ENCODE peak calls at places on chromosomes 6 and 20, in four cellular contexts. I, L, A and E are unnamed samples.

GRCh38 chr6:147227770-147228320 is 23.6 kb downstream of the STXBP5 start:
- DNase-seq in A (no peak), I (no peak), L (no peak), E (no peak)

GRCh38 chr6:156851447-156851846 is 74.3 kb downstream of the ARID1B start:
- DNase-seq in A (no peak), L (no peak), I (no peak), E (no peak)

GRCh38 chr6:134896881-134897280 is 53.0 kb downstream of the ALDH8A1 start:
- DNase-seq in L (no peak), I (no peak), A (no peak), E (no peak)

GRCh38 chr6:7157752-7158616 is 50.2 kb downstream of the RREB1 start:
- DNase-seq in L (peak), A (no peak), I (no peak), E (no peak)

GRCh38 chr20:20095114-20095872 is 43.0 kb downstream of the CFAP61 start:
- DNase-seq in L (no peak), I (no peak), A (no peak), E (no peak)

GRCh38 chr6:15063253-15063853 is 182.5 kb upstream of the JARID2 start:
- DNase-seq in L (no peak), I (no peak), A (no peak), E (no peak)

GRCh38 chr20:58094160-58094559 is 134.3 kb downstream of the ANKRD60 start:
- DNase-seq in I (no peak), L (peak), A (no peak), E (no peak)

GRCh38 chr20:6471110-6471647 is 296.3 kb upstream of the BMP2 start:
- DNase-seq in A (no peak), I (no peak), L (no peak), E (no peak)

GRCh38 chr6:149318581-149319286 is 1.2 kb downstream of the TAB2 start:
- DNase-seq in L (no peak), A (no peak), I (no peak), E (no peak)

GRCh38 chr20:40497781-40498691 is 191.0 kb downstream of the MAFB start:
- DNase-seq in L (no peak), A (no peak), I (no peak), E (no peak)

GRCh38 chr6:130693944-130694343 is 133.3 kb upstream of the SMLR1 start:
- DNase-seq in A (no peak), I (no peak), L (no peak), E (no peak)

GRCh38 chr6:48084201-48084600 is 26.8 kb downstream of the PTCHD4 start:
- DNase-seq in A (no peak), I (no peak), L (no peak), E (no peak)

GRCh38 chr6:48085131-48085741 is 25.8 kb downstream of the PTCHD4 start:
- DNase-seq in L (no peak), I (no peak), A (no peak), E (no peak)

GRCh38 chr6:48087448-48087847 is 23.5 kb downstream of the PTCHD4 start:
- DNase-seq in L (no peak), A (no peak), I (no peak), E (no peak)

GRCh38 chr6:48080227-48081009 is 30.6 kb downstream of the PTCHD4 start:
- DNase-seq in A (no peak), L (no peak), I (no peak), E (no peak)

GRCh38 chr6:48086187-48086586 is 24.8 kb downstream of the PTCHD4 start:
- DNase-seq in I (no peak), A (no peak), L (no peak), E (no peak)
- TF ChIP-seq CTCF in I (no peak), A (no peak), L (peak), E (peak)

GRCh38 chr6:44645276-44645675 is 257.8 kb downstream of the CDC5L start:
- DNase-seq in L (no peak), A (no peak), I (no peak), E (no peak)
- TF ChIP-seq CTCF in L (peak), A (no peak), I (no peak), E (peak)

DNA sequence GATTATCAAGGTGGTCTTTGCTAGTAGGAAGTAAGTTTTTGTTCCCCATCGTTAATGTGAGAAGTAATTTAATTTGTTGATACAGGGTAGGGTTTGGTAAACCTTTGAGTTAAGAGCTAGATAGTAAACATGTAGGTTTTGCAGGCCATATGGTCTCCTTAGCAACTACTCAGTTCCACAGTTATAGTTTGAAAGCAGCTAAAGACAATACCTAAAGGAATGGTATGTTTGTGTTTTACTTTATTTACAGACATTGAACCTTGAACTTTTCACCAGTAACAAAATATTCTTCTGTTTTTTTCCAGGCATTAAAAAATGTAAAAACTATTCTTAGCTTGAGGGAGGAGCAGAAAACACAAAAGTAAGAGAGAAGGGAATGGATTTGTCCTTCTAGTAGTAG is 1.7 kb downstream of the CAP2 start:
- DNase-seq in L (no peak), I (no peak), A (no peak), E (no peak)
- TF ChIP-seq CTCF in L (no peak), I (no peak), A (no peak), E (no peak)

DNA sequence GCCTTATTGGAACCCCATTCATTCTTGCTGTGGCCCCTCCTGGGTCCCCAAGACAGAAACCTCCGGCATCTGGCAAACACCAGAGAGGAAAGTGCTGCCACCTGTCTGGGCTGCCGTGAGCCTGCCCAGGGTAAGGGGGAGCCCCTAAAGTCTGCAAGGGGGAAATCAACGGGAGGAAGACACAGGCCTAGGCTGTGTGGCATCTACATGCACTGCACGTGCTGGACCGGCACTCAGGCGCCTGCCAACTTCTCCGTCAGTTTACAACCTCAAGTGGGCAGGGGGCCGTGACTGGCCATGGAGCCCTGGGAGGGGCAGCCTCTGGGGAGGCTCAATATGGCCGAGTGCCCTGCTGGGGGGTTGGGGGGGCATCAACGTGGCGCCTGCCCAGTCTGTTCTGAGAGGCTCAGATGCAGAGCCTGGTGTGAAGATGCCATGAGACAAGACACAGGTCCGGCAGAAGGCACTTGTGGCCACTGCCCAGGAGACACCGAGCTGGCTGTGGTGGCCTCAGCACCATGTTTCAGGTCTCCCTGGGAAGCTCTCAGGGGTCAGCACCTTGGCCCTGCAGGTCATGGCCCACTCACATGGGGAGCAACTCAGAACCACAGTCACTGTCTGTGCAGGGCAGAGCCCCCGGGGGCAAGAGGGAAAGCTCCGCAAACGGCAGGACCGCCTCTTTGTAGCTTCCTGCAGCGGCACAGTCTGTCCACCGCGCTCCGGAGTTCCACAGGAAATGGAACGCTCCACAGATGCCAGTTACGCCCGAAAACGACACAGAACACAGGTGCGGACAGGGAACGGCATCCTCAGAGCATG is 8.4 kb downstream of the UCKL1 start:
- DNase-seq in I (no peak), A (no peak), L (no peak), E (no peak)
- TF ChIP-seq CTCF in I (no peak), A (no peak), L (no peak), E (no peak)

GRCh38 chr6:42963855-42964605 is 3.5 kb downstream of the GNMT start:
- DNase-seq in A (no peak), I (peak), L (peak), E (no peak)
- TF ChIP-seq CTCF in A (peak), I (no peak), L (peak), E (peak)

GRCh38 chr6:11282875-11283274 is 50.4 kb upstream of the NEDD9 start:
- DNase-seq in A (no peak), L (no peak), I (no peak), E (no peak)
- TF ChIP-seq CTCF in A (no peak), L (no peak), I (no peak), E (no peak)